ENCODE peak calls at places on chromosome 16, in ten cellular contexts. One of them, this sample, is unnamed. For H3K27me3 and H3K36me3, the result is how much of the 10 kb centered on the place peaks cover.

GRCh38 chr16:8026450-8026849 is 563.9 kb downstream of the TMEM114 start:
- DNase-seq in cardiac muscle cell: peak
- DNase-seq in Panc1: no peak
- DNase-seq in thoracic aorta: no peak
- DNase-seq in heart right ventricle: no peak
- DNase-seq in sigmoid colon: no peak
- DNase-seq in psoas muscle: no peak
- DNase-seq in colonic mucosa: no peak
- DNase-seq in SK-N-SH: no peak
- DNase-seq in hepatocyte: peak
- DNase-seq in this sample: peak

GRCh38 chr16:12573300-12573699 is 230.4 kb downstream of the CPPED1 start:
- DNase-seq in colonic mucosa: peak
- DNase-seq in Panc1: no peak
- DNase-seq in SK-N-SH: no peak
- DNase-seq in cardiac muscle cell: no peak
- DNase-seq in hepatocyte: no peak
- DNase-seq in psoas muscle: no peak
- DNase-seq in thoracic aorta: no peak
- DNase-seq in heart right ventricle: no peak
- DNase-seq in sigmoid colon: peak
- DNase-seq in this sample: no peak

GRCh38 chr16:24282129-24282528 is 26.0 kb downstream of the CACNG3 start:
- DNase-seq in thoracic aorta: no peak
- DNase-seq in SK-N-SH: no peak
- DNase-seq in Panc1: no peak
- DNase-seq in colonic mucosa: no peak
- DNase-seq in psoas muscle: no peak
- DNase-seq in hepatocyte: no peak
- DNase-seq in sigmoid colon: no peak
- DNase-seq in cardiac muscle cell: no peak
- DNase-seq in heart right ventricle: no peak
- DNase-seq in this sample: no peak

GRCh38 chr16:58127033-58127556 is 2.1 kb downstream of the CFAP20 start:
- DNase-seq in cardiac muscle cell: peak
- DNase-seq in psoas muscle: no peak
- DNase-seq in SK-N-SH: no peak
- DNase-seq in colonic mucosa: no peak
- DNase-seq in hepatocyte: no peak
- DNase-seq in Panc1: no peak
- DNase-seq in sigmoid colon: no peak
- DNase-seq in heart right ventricle: no peak
- DNase-seq in thoracic aorta: no peak
- DNase-seq in this sample: no peak

GRCh38 chr16:17470871-17471744 is at the start of gene XYLT1:
- DNase-seq in SK-N-SH: peak
- DNase-seq in cardiac muscle cell: peak
- DNase-seq in sigmoid colon: peak
- DNase-seq in heart right ventricle: peak
- DNase-seq in psoas muscle: peak
- DNase-seq in Panc1: no peak
- DNase-seq in hepatocyte: peak
- DNase-seq in colonic mucosa: peak
- DNase-seq in thoracic aorta: peak
- DNase-seq in this sample: peak

GRCh38 chr16:21599158-21599993 is at the start of gene METTL9:
- DNase-seq in hepatocyte: peak
- DNase-seq in heart right ventricle: peak
- DNase-seq in colonic mucosa: peak
- DNase-seq in psoas muscle: peak
- DNase-seq in Panc1: peak
- DNase-seq in sigmoid colon: peak
- DNase-seq in cardiac muscle cell: peak
- DNase-seq in thoracic aorta: peak
- DNase-seq in SK-N-SH: peak
- DNase-seq in this sample: peak

GRCh38 chr16:27644165-27644564 is 94.2 kb downstream of the KATNIP start:
- DNase-seq in heart right ventricle: no peak
- DNase-seq in cardiac muscle cell: no peak
- DNase-seq in Panc1: no peak
- DNase-seq in SK-N-SH: peak
- DNase-seq in colonic mucosa: no peak
- DNase-seq in hepatocyte: no peak
- DNase-seq in thoracic aorta: no peak
- DNase-seq in psoas muscle: no peak
- DNase-seq in sigmoid colon: no peak
- DNase-seq in this sample: no peak

GRCh38 chr16:74999208-74999682 is 421 bp downstream of the ZNRF1 start:
- DNase-seq in hepatocyte: no peak
- DNase-seq in SK-N-SH: no peak
- DNase-seq in thoracic aorta: no peak
- DNase-seq in cardiac muscle cell: no peak
- DNase-seq in colonic mucosa: peak
- DNase-seq in Panc1: no peak
- DNase-seq in heart right ventricle: peak
- DNase-seq in psoas muscle: peak
- DNase-seq in sigmoid colon: peak
- DNase-seq in this sample: no peak

GRCh38 chr16:57367111-57367752 is 5.1 kb upstream of the CX3CL1 start:
- DNase-seq in Panc1: no peak
- DNase-seq in hepatocyte: no peak
- DNase-seq in psoas muscle: no peak
- DNase-seq in heart right ventricle: no peak
- DNase-seq in thoracic aorta: no peak
- DNase-seq in sigmoid colon: no peak
- DNase-seq in colonic mucosa: no peak
- DNase-seq in SK-N-SH: no peak
- DNase-seq in cardiac muscle cell: no peak
- DNase-seq in this sample: peak

GRCh38 chr16:68646948-68647659 is 2.0 kb downstream of the CDH3 start:
- DNase-seq in hepatocyte: no peak
- DNase-seq in thoracic aorta: no peak
- DNase-seq in cardiac muscle cell: no peak
- DNase-seq in psoas muscle: no peak
- DNase-seq in Panc1: no peak
- DNase-seq in colonic mucosa: no peak
- DNase-seq in SK-N-SH: no peak
- DNase-seq in heart right ventricle: no peak
- DNase-seq in sigmoid colon: no peak
- DNase-seq in this sample: peak

GRCh38 chr16:66359811-66360608 is 6.5 kb upstream of the CDH5 start:
- DNase-seq in sigmoid colon: no peak
- DNase-seq in colonic mucosa: no peak
- DNase-seq in thoracic aorta: no peak
- DNase-seq in psoas muscle: no peak
- DNase-seq in cardiac muscle cell: no peak
- DNase-seq in Panc1: no peak
- DNase-seq in SK-N-SH: no peak
- DNase-seq in hepatocyte: no peak
- DNase-seq in heart right ventricle: peak
- DNase-seq in this sample: no peak

GRCh38 chr16:55136356-55136755 is 187.6 kb upstream of the IRX6 start:
- DNase-seq in sigmoid colon: no peak
- DNase-seq in hepatocyte: peak
- DNase-seq in psoas muscle: no peak
- DNase-seq in colonic mucosa: no peak
- DNase-seq in SK-N-SH: no peak
- DNase-seq in heart right ventricle: no peak
- DNase-seq in Panc1: no peak
- DNase-seq in thoracic aorta: no peak
- DNase-seq in cardiac muscle cell: no peak
- DNase-seq in this sample: no peak

DNA sequence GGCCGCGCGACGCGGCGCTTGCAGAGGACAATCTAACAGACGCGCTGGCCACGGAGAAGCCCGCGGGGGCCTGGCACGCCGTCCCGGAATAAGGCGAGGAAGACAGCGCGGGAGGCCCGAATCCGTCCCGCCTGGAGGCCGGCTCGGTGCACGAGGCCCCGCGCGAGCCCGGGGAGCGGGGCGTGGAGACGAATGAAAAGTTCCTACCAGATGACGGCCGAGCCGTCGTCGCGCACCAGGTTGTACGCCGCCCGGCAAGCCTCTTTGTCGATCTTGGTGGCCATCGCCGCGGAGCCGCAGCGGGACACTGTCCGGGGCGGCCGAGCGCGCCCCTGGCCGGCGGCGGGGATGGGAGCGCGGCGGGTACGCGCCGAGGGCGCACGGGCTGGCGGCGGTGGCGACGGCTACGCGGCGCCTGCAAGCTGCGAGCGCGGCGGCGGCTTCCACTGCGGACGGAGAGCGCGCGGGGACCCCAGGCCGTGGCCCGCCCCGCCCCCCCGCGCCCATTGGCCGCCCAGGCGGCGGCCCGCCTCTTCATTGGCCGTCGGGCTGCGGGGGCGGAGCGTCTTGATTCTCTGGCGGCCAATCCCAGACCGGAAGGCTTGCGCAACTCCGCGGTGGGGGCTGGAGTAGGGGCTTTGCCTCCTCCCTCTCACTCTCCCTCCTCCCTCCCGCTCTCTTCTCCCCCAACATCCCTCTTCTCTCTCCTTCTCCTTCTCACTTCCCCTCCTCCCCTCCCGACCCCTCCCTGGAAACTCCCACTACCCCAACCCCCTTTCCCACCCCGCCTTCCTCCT is at the start of gene COTL1:
- DNase-seq in colonic mucosa: peak
- DNase-seq in Panc1: peak
- DNase-seq in heart right ventricle: peak
- DNase-seq in thoracic aorta: peak
- DNase-seq in cardiac muscle cell: peak
- DNase-seq in hepatocyte: peak
- DNase-seq in sigmoid colon: peak
- DNase-seq in psoas muscle: peak
- DNase-seq in SK-N-SH: peak
- DNase-seq in this sample: peak
- H3K4me3 ChIP-seq in colonic mucosa: peak
- H3K4me3 ChIP-seq in Panc1: peak
- H3K4me3 ChIP-seq in heart right ventricle: peak
- H3K4me3 ChIP-seq in thoracic aorta: peak
- H3K4me3 ChIP-seq in cardiac muscle cell: peak
- H3K4me3 ChIP-seq in hepatocyte: peak
- H3K4me3 ChIP-seq in sigmoid colon: peak
- H3K4me3 ChIP-seq in psoas muscle: peak
- H3K4me3 ChIP-seq in SK-N-SH: peak
- H3K4me3 ChIP-seq in this sample: peak

DNA sequence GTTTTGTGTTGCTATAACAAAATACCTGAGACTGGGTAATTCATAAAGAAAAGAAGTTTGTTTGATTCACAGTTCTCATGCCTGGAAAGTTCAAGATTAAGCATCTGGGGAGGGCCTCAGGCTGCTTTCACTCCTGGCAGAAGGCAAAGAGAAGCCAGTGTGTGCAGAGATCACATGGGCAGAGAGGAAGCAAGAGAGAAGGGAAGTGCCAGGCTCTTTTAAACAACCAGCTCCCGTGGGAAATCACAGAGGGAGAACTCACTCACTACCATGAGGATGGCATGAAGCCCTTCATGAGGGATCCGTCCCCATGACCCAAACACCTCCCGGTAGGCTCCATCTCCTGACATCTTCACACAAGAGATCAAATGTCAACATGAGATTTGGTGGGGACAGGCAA is 501.6 kb downstream of the MAF start:
- DNase-seq in hepatocyte: no peak
- DNase-seq in psoas muscle: no peak
- DNase-seq in colonic mucosa: no peak
- DNase-seq in Panc1: no peak
- DNase-seq in cardiac muscle cell: no peak
- DNase-seq in sigmoid colon: no peak
- DNase-seq in thoracic aorta: no peak
- DNase-seq in SK-N-SH: no peak
- DNase-seq in heart right ventricle: no peak
- DNase-seq in this sample: no peak
- H3K27me3 ChIP-seq in hepatocyte: under half
- H3K27me3 ChIP-seq in psoas muscle: under half
- H3K27me3 ChIP-seq in colonic mucosa: under half
- H3K27me3 ChIP-seq in Panc1: under half
- H3K27me3 ChIP-seq in cardiac muscle cell: under half
- H3K27me3 ChIP-seq in sigmoid colon: under half
- H3K27me3 ChIP-seq in thoracic aorta: under half
- H3K27me3 ChIP-seq in SK-N-SH: under half
- H3K27me3 ChIP-seq in heart right ventricle: under half
- H3K27me3 ChIP-seq in this sample: under half

GRCh38 chr16:4832698-4833343 is 14.3 kb downstream of the GLYR1 start:
- DNase-seq in Panc1: no peak
- DNase-seq in psoas muscle: no peak
- DNase-seq in heart right ventricle: no peak
- DNase-seq in sigmoid colon: no peak
- DNase-seq in hepatocyte: no peak
- DNase-seq in colonic mucosa: peak
- DNase-seq in cardiac muscle cell: no peak
- DNase-seq in SK-N-SH: no peak
- DNase-seq in thoracic aorta: no peak
- DNase-seq in this sample: no peak

GRCh38 chr16:4828567-4829320 is 18.3 kb downstream of the GLYR1 start:
- DNase-seq in thoracic aorta: no peak
- DNase-seq in SK-N-SH: no peak
- DNase-seq in Panc1: no peak
- DNase-seq in cardiac muscle cell: no peak
- DNase-seq in colonic mucosa: no peak
- DNase-seq in hepatocyte: no peak
- DNase-seq in sigmoid colon: no peak
- DNase-seq in psoas muscle: no peak
- DNase-seq in heart right ventricle: peak
- DNase-seq in this sample: no peak

GRCh38 chr16:4830408-4830807 is 16.7 kb downstream of the GLYR1 start:
- DNase-seq in cardiac muscle cell: peak
- DNase-seq in SK-N-SH: no peak
- DNase-seq in Panc1: no peak
- DNase-seq in thoracic aorta: no peak
- DNase-seq in psoas muscle: peak
- DNase-seq in colonic mucosa: no peak
- DNase-seq in sigmoid colon: no peak
- DNase-seq in heart right ventricle: peak
- DNase-seq in hepatocyte: no peak
- DNase-seq in this sample: no peak

GRCh38 chr16:4833584-4833983 is 13.5 kb downstream of the GLYR1 start:
- DNase-seq in psoas muscle: no peak
- DNase-seq in heart right ventricle: no peak
- DNase-seq in thoracic aorta: no peak
- DNase-seq in Panc1: no peak
- DNase-seq in hepatocyte: no peak
- DNase-seq in SK-N-SH: no peak
- DNase-seq in colonic mucosa: no peak
- DNase-seq in cardiac muscle cell: no peak
- DNase-seq in sigmoid colon: no peak
- DNase-seq in this sample: no peak

GRCh38 chr16:4831616-4832015 is 15.5 kb downstream of the GLYR1 start:
- DNase-seq in heart right ventricle: no peak
- DNase-seq in thoracic aorta: no peak
- DNase-seq in cardiac muscle cell: no peak
- DNase-seq in colonic mucosa: no peak
- DNase-seq in SK-N-SH: no peak
- DNase-seq in Panc1: no peak
- DNase-seq in hepatocyte: no peak
- DNase-seq in psoas muscle: no peak
- DNase-seq in sigmoid colon: no peak
- DNase-seq in this sample: no peak
- H3K36me3 ChIP-seq in heart right ventricle: under half
- H3K36me3 ChIP-seq in thoracic aorta: half or more
- H3K36me3 ChIP-seq in cardiac muscle cell: under half
- H3K36me3 ChIP-seq in colonic mucosa: under half
- H3K36me3 ChIP-seq in SK-N-SH: half or more
- H3K36me3 ChIP-seq in Panc1: under half
- H3K36me3 ChIP-seq in hepatocyte: under half
- H3K36me3 ChIP-seq in psoas muscle: half or more
- H3K36me3 ChIP-seq in sigmoid colon: half or more
- H3K36me3 ChIP-seq in this sample: under half

GRCh38 chr16:2755158-2755557 is 2.7 kb downstream of the SRRM2 start:
- DNase-seq in colonic mucosa: no peak
- DNase-seq in psoas muscle: no peak
- DNase-seq in hepatocyte: no peak
- DNase-seq in thoracic aorta: no peak
- DNase-seq in cardiac muscle cell: no peak
- DNase-seq in Panc1: no peak
- DNase-seq in SK-N-SH: no peak
- DNase-seq in sigmoid colon: no peak
- DNase-seq in heart right ventricle: no peak
- DNase-seq in this sample: no peak
- H3K4me3 ChIP-seq in colonic mucosa: no peak
- H3K4me3 ChIP-seq in psoas muscle: peak
- H3K4me3 ChIP-seq in hepatocyte: peak
- H3K4me3 ChIP-seq in thoracic aorta: peak
- H3K4me3 ChIP-seq in cardiac muscle cell: peak
- H3K4me3 ChIP-seq in Panc1: peak
- H3K4me3 ChIP-seq in SK-N-SH: peak
- H3K4me3 ChIP-seq in sigmoid colon: peak
- H3K4me3 ChIP-seq in heart right ventricle: peak
- H3K4me3 ChIP-seq in this sample: no peak